ENCODE peak calls at places on chromosomes 11 and 22, in ten cellular contexts. S is A549, G is caudate nucleus, L is fibroblast of lung, B is Karpas-422, X is dorsolateral prefrontal cortex, H is substantia nigra, K is neural progenitor cell, F is psoas muscle, A is PC-3. T is an unnamed sample.
A peak's percentile ranks its signal among the peaks of the same experiment; 100 is the strongest.

GRCh38 chr22:29040385-29041275 is 21.0 kb downstream of the C22orf31 start:
- DNase-seq in S (peak; percentile 77), G (no peak), L (peak; percentile 93), B (peak; percentile 86), X (peak; percentile 80), H (peak; percentile 56), K (peak; percentile 82), F (no peak), A (peak; percentile 64), T (peak; percentile 57)

GRCh38 chr11:105156231-105156630 is 16.7 kb upstream of the CARD18 start:
- DNase-seq in S (no peak), G (no peak), L (no peak), B (no peak), X (no peak), H (no peak), K (peak; percentile 9), F (no peak), A (peak; percentile 37), T (no peak)

GRCh38 chr11:24781288-24781687 is 284.4 kb downstream of the LUZP2 start:
- DNase-seq in S (no peak), G (no peak), L (no peak), B (no peak), X (no peak), H (no peak), K (no peak), F (no peak), A (peak; percentile 37), T (no peak)

GRCh38 chr22:28813772-28814518 is 13.6 kb upstream of the XBP1 start:
- DNase-seq in S (peak; percentile 76), G (no peak), L (peak; percentile 39), B (no peak), X (no peak), H (no peak), K (no peak), F (no peak), A (no peak), T (no peak)

GRCh38 chr11:76788661-76789442 is 5.7 kb downstream of the TSKU start:
- DNase-seq in S (no peak), G (no peak), L (no peak), B (no peak), X (no peak), H (no peak), K (no peak), F (no peak), A (peak; percentile 99), T (no peak)

GRCh38 chr11:15901790-15902189 is 454.6 kb downstream of the SOX6 start:
- DNase-seq in S (peak; percentile 9), G (no peak), L (no peak), B (no peak), X (no peak), H (no peak), K (no peak), F (no peak), A (no peak), T (no peak)

GRCh38 chr11:62145261-62145871 is 21.6 kb downstream of the INCENP start:
- DNase-seq in S (no peak), G (no peak), L (no peak), B (no peak), X (no peak), H (no peak), K (no peak), F (no peak), A (no peak), T (no peak)

GRCh38 chr22:22951035-22951434 is 63.4 kb downstream of the IGLL5 start:
- DNase-seq in S (no peak), G (no peak), L (no peak), B (no peak), X (no peak), H (no peak), K (no peak), F (no peak), A (no peak), T (no peak)

GRCh38 chr11:15236514-15236913 is 121.8 kb downstream of the INSC start:
- DNase-seq in S (no peak), G (no peak), L (no peak), B (no peak), X (no peak), H (no peak), K (peak; percentile 33), F (no peak), A (no peak), T (no peak)

GRCh38 chr22:17997456-17997855 is 26.9 kb downstream of the MICAL3 start:
- DNase-seq in S (peak; percentile 29), G (no peak), L (no peak), B (peak; percentile 51), X (no peak), H (no peak), K (no peak), F (no peak), A (peak; percentile 17), T (no peak)
- H3K27ac ChIP-seq in S (peak overlapping the region; percentile 33), G (no peak overlapping the region), L (no peak overlapping the region), B (peak overlapping the region; percentile 94), X (no peak overlapping the region), H (no peak overlapping the region), K (no peak overlapping the region), F (no peak overlapping the region), A (no peak overlapping the region), T (no peak overlapping the region)

DNA sequence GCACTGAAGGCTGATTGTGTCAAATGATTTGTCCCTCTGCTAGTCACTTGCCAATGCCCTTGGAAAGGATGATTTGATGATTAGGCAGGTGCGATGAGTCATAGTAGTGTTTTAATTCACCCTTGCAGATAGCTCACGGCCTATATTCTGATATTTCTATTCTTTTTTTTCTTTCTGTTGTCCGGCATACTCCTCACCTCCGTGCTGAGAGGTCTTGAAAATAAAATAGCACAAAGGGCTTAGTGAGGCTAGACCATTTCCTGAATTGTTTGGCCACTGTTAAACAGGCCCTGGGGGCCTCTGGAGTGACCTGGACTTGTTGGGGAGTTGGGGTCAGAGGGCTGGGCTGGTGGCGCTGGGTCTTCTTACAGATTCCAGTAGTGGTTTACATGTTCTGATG is 99.8 kb downstream of the ZBTB16 start:
- DNase-seq in S (no peak), G (no peak), L (no peak), B (no peak), X (no peak), H (no peak), K (no peak), F (no peak), A (peak; percentile 51), T (no peak)
- H3K27ac ChIP-seq in S (peak overlapping the region; percentile 83), G (peak overlapping the region; percentile 98), L (no peak overlapping the region), B (no peak overlapping the region), X (peak overlapping the region; percentile 100), H (peak overlapping the region; percentile 99), K (no peak overlapping the region), F (peak overlapping the region; percentile 99), A (no peak overlapping the region), T (peak overlapping the region; percentile 55)

GRCh38 chr22:39117585-39118191 is 20.6 kb downstream of the APOBEC3H start:
- DNase-seq in S (peak; percentile 55), G (no peak), L (peak; percentile 70), B (peak; percentile 82), X (no peak), H (no peak), K (peak; percentile 68), F (no peak), A (peak; percentile 61), T (peak; percentile 65)
- H3K27ac ChIP-seq in S (no peak overlapping the region), G (no peak overlapping the region), L (no peak overlapping the region), B (no peak overlapping the region), X (no peak overlapping the region), H (no peak overlapping the region), K (no peak overlapping the region), F (no peak overlapping the region), A (peak overlapping the region; percentile 11), T (peak overlapping the region; percentile 45)

GRCh38 chr11:1888811-1889526 is 2.7 kb downstream of the PRR33 start:
- DNase-seq in S (no peak), G (no peak), L (no peak), B (no peak), X (no peak), H (no peak), K (no peak), F (peak; percentile 48), A (no peak), T (peak; percentile 79)
- H3K27ac ChIP-seq in S (no peak overlapping the region), G (no peak overlapping the region), L (no peak overlapping the region), B (no peak overlapping the region), X (no peak overlapping the region), H (no peak overlapping the region), K (no peak overlapping the region), F (peak overlapping the region; percentile 36), A (no peak overlapping the region), T (peak overlapping the region; percentile 73)

DNA sequence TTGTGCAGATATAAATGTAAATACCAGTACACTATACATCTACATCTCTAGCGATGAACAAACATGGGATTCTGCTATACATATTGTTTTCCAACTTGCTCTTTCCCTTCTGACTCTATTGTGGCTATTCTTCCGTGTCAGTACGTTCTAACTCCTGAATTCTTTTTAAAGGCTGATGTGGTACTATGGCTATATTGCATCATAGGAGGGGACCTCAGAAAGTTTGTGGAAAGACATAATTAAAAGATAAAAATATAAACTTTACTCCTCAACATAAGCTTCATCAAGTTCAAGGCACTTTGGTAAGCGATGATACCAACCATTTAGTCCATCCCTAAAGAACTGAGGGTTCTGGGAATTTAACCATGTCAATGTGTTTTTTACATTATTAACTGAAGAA is 72.8 kb downstream of the LDLRAD3 start:
- DNase-seq in S (no peak), G (no peak), L (no peak), B (no peak), X (no peak), H (no peak), K (no peak), F (no peak), A (no peak), T (no peak)
- H3K27ac ChIP-seq in S (no peak overlapping the region), G (no peak overlapping the region), L (no peak overlapping the region), B (no peak overlapping the region), X (no peak overlapping the region), H (no peak overlapping the region), K (no peak overlapping the region), F (no peak overlapping the region), A (no peak overlapping the region), T (no peak overlapping the region)

GRCh38 chr11:112289588-112290461 is 29.2 kb upstream of the PLET1 start:
- DNase-seq in S (peak; percentile 46), G (peak; percentile 66), L (peak; percentile 56), B (peak; percentile 81), X (peak; percentile 78), H (peak; percentile 73), K (peak; percentile 88), F (peak; percentile 87), A (peak; percentile 77), T (peak; percentile 73)

GRCh38 chr11:112290462-112290894 is 29.8 kb upstream of the PLET1 start:
- DNase-seq in S (no peak), G (no peak), L (peak; percentile 6), B (no peak), X (no peak), H (no peak), K (peak; percentile 22), F (no peak), A (no peak), T (no peak)

GRCh38 chr11:112292188-112292587 is 31.5 kb upstream of the PLET1 start:
- DNase-seq in S (no peak), G (no peak), L (no peak), B (no peak), X (no peak), H (no peak), K (no peak), F (no peak), A (no peak), T (no peak)

GRCh38 chr11:112292785-112293407 is 32.2 kb upstream of the PLET1 start:
- DNase-seq in S (peak; percentile 16), G (no peak), L (peak; percentile 89), B (peak; percentile 43), X (no peak), H (no peak), K (no peak), F (no peak), A (peak; percentile 87), T (no peak)

GRCh38 chr11:112291191-112291590 is 30.5 kb upstream of the PLET1 start:
- DNase-seq in S (no peak), G (no peak), L (no peak), B (no peak), X (no peak), H (no peak), K (no peak), F (no peak), A (no peak), T (no peak)
- H3K27ac ChIP-seq in S (no peak overlapping the region), G (no peak overlapping the region), L (no peak overlapping the region), B (no peak overlapping the region), X (no peak overlapping the region), H (no peak overlapping the region), K (no peak overlapping the region), F (peak overlapping the region; percentile 86), A (no peak overlapping the region), T (no peak overlapping the region)

T was measured in CD4-positive, alpha-beta T cell.